ENCODE peak calls at places on chromosomes 4 and X, in four cellular contexts. M is hepatocyte, O is GM23338, F is SK-N-SH. E is an unnamed sample.

GRCh38 chr4:15396157-15396800 is 31.6 kb upstream of the C1QTNF7 start:
- DNase-seq in M (peak; percentile 61), O (peak; percentile 80), F (peak; percentile 33), E (peak; percentile 61)

GRCh38 chr4:54097152-54097551 is 2.8 kb upstream of the GSX2 start:
- DNase-seq in M (no peak), O (no peak), F (no peak), E (no peak)

GRCh38 chrX:154419688-154420401 is 8.5 kb downstream of the TAFAZZIN start:
- DNase-seq in M (no peak), O (no peak), F (peak; percentile 68), E (no peak)

GRCh38 chr4:73170518-73171198 is 87.9 kb downstream of the ANKRD17 start:
- DNase-seq in M (no peak), O (no peak), F (no peak), E (no peak)

GRCh38 chr4:65865489-65865888 is 195.2 kb upstream of the EPHA5 start:
- DNase-seq in M (peak; percentile 38), O (peak; percentile 77), F (peak; percentile 2), E (peak; percentile 1)

GRCh38 chr4:1365271-1366178 is 18.5 kb downstream of the UVSSA start:
- DNase-seq in M (no peak), O (peak; percentile 54), F (no peak), E (no peak)

GRCh38 chrX:107566603-107567262 is 61.6 kb upstream of the PRPS1 start:
- DNase-seq in M (no peak), O (peak; percentile 33), F (no peak), E (no peak)

GRCh38 chr4:185128272-185129119 is 14.6 kb upstream of the SLC25A4 start:
- DNase-seq in M (peak; percentile 26), O (peak; percentile 76), F (peak; percentile 83), E (no peak)

GRCh38 chr4:184756399-184756798 is 22.5 kb upstream of the CENPU start:
- DNase-seq in M (peak; percentile 49), O (no peak), F (no peak), E (no peak)

GRCh38 chrX:79413009-79413408 is 45.9 kb upstream of the ITM2A start:
- DNase-seq in M (peak; percentile 9), O (peak; percentile 29), F (peak; percentile 1), E (peak; percentile 5)

GRCh38 chr4:76488905-76489798 is 54.1 kb downstream of the SHROOM3 start:
- DNase-seq in M (no peak), O (no peak), F (no peak), E (no peak)

GRCh38 chr4:140427104-140427918 is at the start of gene CLGN:
- DNase-seq in M (peak; percentile 87), O (peak; percentile 94), F (peak; percentile 95), E (peak; percentile 82)

GRCh38 chrX:19593684-19594083 is 78.4 kb upstream of the MAP3K15 start:
- DNase-seq in M (peak; percentile 32), O (peak; percentile 44), F (peak; percentile 59), E (peak; percentile 48)

GRCh38 chr4:149322203-149322602 is 493.4 kb downstream of the IQCM start:
- DNase-seq in M (no peak), O (peak; percentile 49), F (no peak), E (peak; percentile 21)

GRCh38 chr4:26931961-26932360 is 71.3 kb downstream of the STIM2 start:
- DNase-seq in M (no peak), O (no peak), F (no peak), E (no peak)

GRCh38 chr4:41458689-41459088 is 79.3 kb upstream of the LIMCH1 start:
- DNase-seq in M (no peak), O (no peak), F (no peak), E (no peak)

GRCh38 chr4:907691-908437 is 24.3 kb downstream of the GAK start:
- DNase-seq in M (no peak), O (no peak), F (no peak), E (no peak)

GRCh38 chr4:155999743-156000142 is 46.1 kb upstream of the CTSO start:
- DNase-seq in M (peak; percentile 28), O (peak; percentile 96), F (no peak), E (no peak)

GRCh38 chr4:1080961-1081688 is 32.2 kb downstream of the RNF212 start:
- DNase-seq in M (no peak), O (peak; percentile 34), F (no peak), E (no peak)

GRCh38 chr4:93648258-93648657 is 180.3 kb upstream of the ATOH1 start:
- DNase-seq in M (no peak), O (no peak), F (no peak), E (no peak)

GRCh38 chr4:100630341-100630740 is 112.5 kb upstream of the EMCN start:
- DNase-seq in M (no peak), O (no peak), F (no peak), E (no peak)

GRCh38 chr4:99856166-99856565 is 38.1 kb downstream of the LAMTOR3 start:
- DNase-seq in M (no peak), O (no peak), F (no peak), E (no peak)

GRCh38 chr4:20017035-20017434 is 234.7 kb upstream of the SLIT2 start:
- DNase-seq in M (no peak), O (no peak), F (no peak), E (no peak)

GRCh38 chr4:11439836-11440235 is 11.1 kb upstream of the HS3ST1 start:
- DNase-seq in M (no peak), O (no peak), F (no peak), E (no peak)

GRCh38 chrX:72641601-72642000 is 69.0 kb upstream of the HDAC8 start:
- DNase-seq in M (no peak), O (no peak), F (no peak), E (no peak)

GRCh38 chr4:145819246-145820181 is 119.1 kb downstream of the ZNF827 start:
- DNase-seq in M (no peak), O (no peak), F (no peak), E (no peak)

GRCh38 chrX:110146521-110146920 is 143.6 kb downstream of the TMEM164 start:
- DNase-seq in M (peak; percentile 67), O (peak; percentile 65), F (peak; percentile 55), E (peak; percentile 38)

GRCh38 chrX:39728025-39728424 is 369.7 kb downstream of the BCOR start:
- DNase-seq in M (peak; percentile 51), O (no peak), F (peak; percentile 37), E (no peak)

DNA sequence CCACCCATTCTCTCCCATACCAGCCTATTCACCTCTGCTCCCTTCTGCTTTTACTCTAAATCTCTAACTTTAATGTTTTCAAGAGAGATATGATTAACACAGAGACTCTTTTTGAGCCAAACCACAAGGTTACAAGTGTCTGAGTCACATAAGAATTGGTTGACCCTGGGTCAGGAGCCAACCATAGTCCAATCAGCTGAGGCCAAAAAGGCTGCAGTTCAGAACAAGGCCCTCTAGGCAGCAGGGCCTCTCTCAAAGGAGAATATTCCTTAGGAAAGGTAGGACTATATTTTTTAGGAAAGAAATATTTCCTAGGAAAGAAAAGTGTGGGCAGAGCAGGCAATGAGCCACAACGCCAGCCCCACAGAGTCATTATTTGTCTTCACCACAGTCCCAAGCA is 2.3 kb downstream of the ATP8A1 start:
- DNase-seq in M (no peak), O (no peak), F (no peak), E (no peak)
- TF ChIP-seq CTCF in M (no peak), O (no peak), F (peak; percentile 11), E (peak; percentile 21)

DNA sequence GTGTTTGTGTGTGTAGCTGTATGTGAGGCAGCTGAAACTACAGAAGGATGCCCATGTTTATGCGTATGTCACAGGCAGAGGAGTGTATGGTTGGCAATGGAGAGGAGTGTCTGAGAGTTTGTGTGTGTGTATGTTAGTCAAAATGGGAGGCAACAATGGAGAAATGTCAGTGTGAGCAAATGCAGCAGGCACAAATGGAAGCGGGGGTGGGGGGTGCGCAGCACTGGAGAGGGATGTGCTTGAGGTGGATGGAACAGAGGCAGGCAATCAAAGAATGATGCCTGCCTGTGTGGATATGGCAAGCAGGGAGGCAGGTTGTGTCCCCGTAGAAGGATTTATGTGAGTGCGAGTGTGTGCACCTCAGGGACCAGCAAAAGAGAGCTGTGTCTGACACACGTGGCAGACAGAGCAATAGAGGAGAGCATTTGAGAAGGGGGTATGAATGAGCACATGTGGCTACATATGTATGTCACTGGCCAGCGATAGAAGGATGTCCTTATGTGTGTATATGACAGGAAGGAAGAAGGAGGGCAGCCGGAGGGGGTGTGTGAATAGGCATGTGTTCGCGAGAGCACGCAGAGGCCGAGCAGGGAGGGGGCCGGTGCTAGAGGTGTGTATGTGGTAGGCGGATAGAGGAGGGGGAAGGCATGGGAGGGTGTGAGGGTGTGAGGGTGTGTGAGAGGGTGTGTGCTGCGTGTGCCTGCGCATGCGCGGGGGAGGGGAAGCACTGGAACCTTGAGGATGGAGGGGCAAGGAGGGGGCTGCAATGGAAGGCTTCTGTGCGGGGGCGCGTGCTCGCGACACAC is 1.1 kb downstream of the PJA1 start:
- DNase-seq in M (peak; percentile 51), O (peak; percentile 55), F (peak; percentile 79), E (peak; percentile 41)
- H3K27ac ChIP-seq in M (no peak overlapping the region), O (no peak overlapping the region), F (peak overlapping the region; percentile 62), E (no peak overlapping the region)

DNA sequence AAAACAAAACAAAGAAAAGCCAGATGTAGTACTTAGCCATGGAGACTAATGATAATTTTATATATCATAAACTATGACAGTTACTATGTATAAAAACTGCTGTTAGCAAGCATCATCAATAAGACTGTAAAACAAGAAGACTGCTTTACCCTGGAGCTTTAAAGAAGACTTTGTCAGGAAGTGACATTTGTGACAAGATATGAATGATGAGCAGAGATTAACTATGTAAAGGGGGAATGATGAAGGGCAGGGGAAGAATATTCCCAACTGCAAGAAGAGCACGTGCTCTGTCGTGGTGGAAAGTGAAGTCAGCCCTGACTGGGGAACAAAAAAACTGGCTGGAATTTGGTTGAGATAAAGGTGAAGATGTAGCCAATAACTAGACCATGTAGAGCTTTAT is 617.1 kb upstream of the AMOT start:
- DNase-seq in M (no peak), O (no peak), F (no peak), E (no peak)
- TF ChIP-seq EZH2phosphoT487 in M (no peak), O (no peak), F (no peak), E (no peak)

DNA sequence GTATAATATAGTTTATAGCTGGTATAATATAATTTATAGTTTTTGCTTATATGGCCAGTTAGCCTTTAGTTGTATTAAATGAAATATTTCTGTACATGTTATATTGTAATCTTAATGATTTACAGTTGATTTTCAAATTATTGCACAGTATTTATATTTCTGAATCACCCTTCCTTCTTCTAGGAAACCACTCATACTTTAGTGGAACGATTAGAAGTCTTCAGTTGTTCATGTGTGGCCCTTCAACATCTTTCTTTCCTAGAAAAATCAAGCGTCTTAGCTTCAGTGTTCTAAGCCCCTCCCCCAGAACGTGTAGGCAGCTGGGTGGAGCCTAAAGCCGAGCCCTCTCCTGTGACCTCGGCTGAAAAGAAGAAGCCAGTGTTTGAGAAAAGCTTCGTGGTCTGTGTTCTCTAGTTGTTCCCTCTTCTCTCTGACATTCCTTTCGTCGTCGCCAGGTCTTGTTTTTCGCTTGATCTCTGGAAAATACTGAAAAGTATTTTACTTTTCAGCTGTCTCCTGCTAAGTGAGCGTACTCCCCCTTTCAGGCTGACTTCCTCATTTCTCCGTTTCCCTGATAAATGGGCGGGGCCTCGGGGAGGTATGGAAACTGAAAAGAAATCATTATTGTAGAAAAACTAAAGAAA is at the start of gene C4orf33:
- DNase-seq in M (peak; percentile 92), O (peak; percentile 92), F (peak; percentile 67), E (peak; percentile 87)
- TF ChIP-seq CTCF in M (no peak), O (no peak), F (no peak), E (no peak)

GRCh38 chrX:135984220-135984619 is 1.0 kb upstream of the SLC9A6 start:
- DNase-seq in M (no peak), O (no peak), F (no peak), E (no peak)
- H3K27ac ChIP-seq in M (peak overlapping the region; percentile 80), O (peak overlapping the region; percentile 80), F (no peak overlapping the region), E (peak overlapping the region; percentile 66)